ENCODE peak calls at places on chromosomes 11 and 22, in seven cellular contexts. V is foreskin fibroblast; S is mammary epithelial cell; B is CD4-positive, CD25-positive, alpha-beta regulatory T cell; T is H4; A is Right ventricle myocardium superior; W is IMR-90. G is an unnamed sample.

GRCh38 chr11:68398870-68399865 is 61.4 kb upstream of the PPP6R3 start:
- DNase-seq in V (no peak), S (no peak), B (no peak), T (no peak), A (peak), W (no peak), G (peak)

GRCh38 chr22:49848690-49849160 is 4.9 kb upstream of the ZBED4 start:
- DNase-seq in V (no peak), S (no peak), B (no peak), T (no peak), A (no peak), W (no peak), G (no peak)

GRCh38 chr11:64447717-64448598 is 89.0 kb downstream of the RPS6KA4 start:
- DNase-seq in V (peak), S (no peak), B (no peak), T (peak), A (peak), W (peak), G (peak)

GRCh38 chr11:125328181-125328580 is 163.6 kb downstream of the PKNOX2 start:
- DNase-seq in V (no peak), S (no peak), B (no peak), T (no peak), A (no peak), W (no peak), G (no peak)

GRCh38 chr11:69060806-69061712 is 12.3 kb downstream of the TPCN2 start:
- DNase-seq in V (no peak), S (no peak), B (no peak), T (no peak), A (no peak), W (no peak), G (no peak)

GRCh38 chr11:35355102-35355749 is 64.1 kb downstream of the SLC1A2 start:
- DNase-seq in V (no peak), S (peak), B (no peak), T (no peak), A (no peak), W (no peak), G (no peak)

GRCh38 chr11:59173080-59173963 is 1.4 kb downstream of the DTX4 start:
- DNase-seq in V (peak), S (peak), B (no peak), T (no peak), A (peak), W (peak), G (no peak)

GRCh38 chr22:19478086-19478392 is 954 bp downstream of the UFD1 start:
- DNase-seq in V (no peak), S (no peak), B (no peak), T (no peak), A (no peak), W (no peak), G (no peak)

GRCh38 chr11:2138436-2139117 is 612 bp downstream of the IGF2 start:
- DNase-seq in V (peak), S (no peak), B (no peak), T (no peak), A (peak), W (no peak), G (no peak)

GRCh38 chr11:64742940-64743590 is 877 bp downstream of the RASGRP2 start:
- DNase-seq in V (peak), S (peak), B (peak), T (no peak), A (peak), W (no peak), G (peak)

GRCh38 chr22:24506802-24507438 is 11.8 kb downstream of the UPB1 start:
- DNase-seq in V (peak), S (no peak), B (no peak), T (peak), A (no peak), W (peak), G (no peak)

GRCh38 chr11:82978422-82979099 is 77.0 kb downstream of the DDIAS start:
- DNase-seq in V (peak), S (peak), B (no peak), T (peak), A (no peak), W (peak), G (no peak)

GRCh38 chr11:108669261-108669660 is 4.4 kb downstream of the DDX10 start:
- DNase-seq in V (no peak), S (no peak), B (no peak), T (no peak), A (no peak), W (no peak), G (no peak)

GRCh38 chr11:15236514-15236913 is 121.8 kb downstream of the INSC start:
- DNase-seq in V (no peak), S (no peak), B (no peak), T (no peak), A (no peak), W (no peak), G (no peak)

GRCh38 chr22:42300286-42301071 is 30.0 kb upstream of the TCF20 start:
- DNase-seq in V (no peak), S (peak), B (no peak), T (no peak), A (no peak), W (no peak), G (no peak)

GRCh38 chr11:62556102-62556871 is 9.7 kb upstream of the AHNAK start:
- DNase-seq in V (peak), S (peak), B (peak), T (peak), A (peak), W (peak), G (peak)

GRCh38 chr11:83159901-83160865 is 3.3 kb downstream of the PCF11 start:
- DNase-seq in V (peak), S (peak), B (no peak), T (no peak), A (no peak), W (peak), G (no peak)

GRCh38 chr11:46367244-46367915 is 14.1 kb upstream of the MDK start:
- DNase-seq in V (peak), S (no peak), B (peak), T (no peak), A (peak), W (peak), G (peak)

GRCh38 chr22:49991907-49992533 is 20.5 kb downstream of the IL17REL start:
- DNase-seq in V (no peak), S (no peak), B (no peak), T (no peak), A (no peak), W (no peak), G (no peak)

GRCh38 chr11:34585870-34586654 is 34.8 kb upstream of the EHF start:
- DNase-seq in V (peak), S (peak), B (no peak), T (peak), A (no peak), W (peak), G (no peak)

GRCh38 chr22:29587938-29588699 is 7.2 kb upstream of the NIPSNAP1 start:
- DNase-seq in V (peak), S (peak), B (no peak), T (no peak), A (no peak), W (peak), G (no peak)

G was measured in sigmoid colon.